ENCODE peak calls at places on chromosomes 6 and 20, in five cellular contexts. Z is colonic mucosa, T is NCI-H1417, N is HL-60, E is neural crest cell. A is an unnamed sample.

GRCh38 chr6:43972915-43973304 is 154.3 kb downstream of the MRPL14 start:
- DNase-seq in Z (peak), T (no peak), N (no peak), E (no peak), A (no peak)

GRCh38 chr6:152386131-152386530 is 251.0 kb downstream of the SYNE1 start:
- DNase-seq in Z (no peak), T (no peak), N (no peak), E (no peak), A (no peak)

GRCh38 chr20:22963581-22963980 is 71.5 kb upstream of the SSTR4 start:
- DNase-seq in Z (no peak), T (no peak), N (no peak), E (no peak), A (no peak)

GRCh38 chr6:29631860-29632731 is 887 bp downstream of the GABBR1 start:
- DNase-seq in Z (peak), T (peak), N (no peak), E (peak), A (no peak)

GRCh38 chr6:121653624-121654008 is 218.2 kb downstream of the GJA1 start:
- DNase-seq in Z (no peak), T (no peak), N (no peak), E (no peak), A (no peak)

GRCh38 chr20:49549806-49550551 is 18.0 kb downstream of the PTGIS start:
- DNase-seq in Z (no peak), T (no peak), N (no peak), E (no peak), A (no peak)

GRCh38 chr20:51446656-51447055 is 95.9 kb downstream of the NFATC2 start:
- DNase-seq in Z (peak), T (no peak), N (no peak), E (peak), A (peak)

GRCh38 chr20:34709836-34710567 is 5.9 kb downstream of the TP53INP2 start:
- DNase-seq in Z (peak), T (peak), N (peak), E (peak), A (peak)

GRCh38 chr20:36646678-36647077 is 682 bp upstream of the SLA2 start:
- DNase-seq in Z (no peak), T (no peak), N (no peak), E (no peak), A (no peak)

GRCh38 chr6:90107721-90108364 is 188.8 kb downstream of the BACH2 start:
- DNase-seq in Z (no peak), T (no peak), N (no peak), E (no peak), A (no peak)

GRCh38 chr6:37814374-37814773 is 5.2 kb upstream of the ZFAND3 start:
- DNase-seq in Z (no peak), T (no peak), N (no peak), E (no peak), A (no peak)

GRCh38 chr6:106115231-106115630 is 29.1 kb downstream of the PRDM1 start:
- DNase-seq in Z (no peak), T (no peak), N (no peak), E (no peak), A (no peak)

GRCh38 chr6:15769471-15770088 is 106.8 kb upstream of the DTNBP1 start:
- DNase-seq in Z (no peak), T (no peak), N (no peak), E (no peak), A (no peak)

GRCh38 chr20:62063601-62063980 is 2.1 kb downstream of the TAF4 start:
- DNase-seq in Z (no peak), T (peak), N (peak), E (peak), A (no peak)

GRCh38 chr6:132684267-132684666 is 25.3 kb upstream of the TAAR1 start:
- DNase-seq in Z (no peak), T (no peak), N (no peak), E (no peak), A (no peak)

GRCh38 chr6:148463671-148464070 is 121.0 kb downstream of the SASH1 start:
- DNase-seq in Z (no peak), T (no peak), N (no peak), E (no peak), A (no peak)

GRCh38 chr20:40749985-40750506 is 61.0 kb upstream of the MAFB start:
- DNase-seq in Z (no peak), T (no peak), N (no peak), E (no peak), A (no peak)

GRCh38 chr6:16190214-16190613 is 48.2 kb upstream of the GMPR start:
- DNase-seq in Z (no peak), T (no peak), N (no peak), E (no peak), A (no peak)

GRCh38 chr6:21634582-21634981 is 41.0 kb downstream of the SOX4 start:
- DNase-seq in Z (no peak), T (no peak), N (no peak), E (no peak), A (no peak)

GRCh38 chr6:31815025-31815838 is at the start of the genes HSPA1A and HSPA1L:
- DNase-seq in Z (peak), T (peak), N (no peak), E (peak), A (no peak)

GRCh38 chr6:151196571-151196970 is 43.2 kb upstream of the AKAP12 start:
- DNase-seq in Z (peak), T (no peak), N (no peak), E (no peak), A (no peak)

GRCh38 chr6:14711056-14711703 is 534.7 kb upstream of the JARID2 start:
- DNase-seq in Z (peak), T (no peak), N (peak), E (no peak), A (peak)

GRCh38 chr6:52815167-52816092 is 11.8 kb upstream of the GSTA1 start:
- DNase-seq in Z (peak), T (peak), N (peak), E (peak), A (peak)

GRCh38 chr6:170102038-170102437 is 188.8 kb downstream of the DLL1 start:
- DNase-seq in Z (no peak), T (no peak), N (no peak), E (no peak), A (no peak)

GRCh38 chr6:56407883-56408282 is 160.5 kb upstream of the COL21A1 start:
- DNase-seq in Z (no peak), T (no peak), N (no peak), E (no peak), A (no peak)

GRCh38 chr6:35919827-35920751 is 809 bp downstream of the SRPK1 start:
- DNase-seq in Z (peak), T (peak), N (peak), E (peak), A (peak)